ENCODE peak calls at places on chromosomes 5 and 9, in ten cellular contexts. U, F, Z, A, I, P, K, H, R and E are unnamed samples. For H3K4me1, the result is how much of the 10 kb centered on the place peaks cover.

GRCh38 chr5:64939772-64940510 is 171.2 kb downstream of the CWC27 start:
- DNase-seq in A (no peak), I (peak), F (no peak), K (peak), Z (no peak), R (no peak), U (peak), H (peak), P (peak), E (no peak)

GRCh38 chr9:134600836-134601638 is 40.6 kb upstream of the COL5A1 start:
- DNase-seq in Z (no peak), U (peak), K (no peak), A (no peak), R (no peak), F (no peak), H (no peak), I (no peak), P (no peak), E (no peak)

GRCh38 chr9:135817951-135818717 is 89.2 kb downstream of the CAMSAP1 start:
- DNase-seq in P (no peak), U (no peak), I (peak), F (no peak), Z (no peak), A (no peak), K (no peak), H (no peak), R (no peak), E (no peak)

GRCh38 chr5:130796902-130797301 is 368.2 kb downstream of the HINT1 start:
- DNase-seq in R (no peak), U (no peak), H (peak), I (no peak), K (no peak), P (no peak), F (no peak), Z (no peak), A (no peak), E (no peak)

GRCh38 chr9:36191290-36191645 is 547 bp downstream of the CLTA start:
- DNase-seq in H (peak), R (peak), A (peak), Z (peak), U (peak), K (peak), P (peak), I (no peak), F (no peak), E (no peak)

GRCh38 chr9:117354252-117354847 is 60.5 kb downstream of the ASTN2 start:
- DNase-seq in H (peak), P (no peak), U (no peak), A (no peak), F (no peak), Z (no peak), I (no peak), R (no peak), K (no peak), E (no peak)

GRCh38 chr9:97853844-97854695 is 1.0 kb downstream of the FOXE1 start:
- DNase-seq in H (peak), Z (peak), A (no peak), K (no peak), P (no peak), F (no peak), R (peak), I (no peak), U (no peak), E (no peak)

GRCh38 chr5:91641730-91642350 is 258.7 kb upstream of the ARRDC3 start:
- DNase-seq in A (no peak), I (no peak), F (no peak), Z (peak), R (no peak), U (no peak), P (no peak), K (no peak), H (peak), E (no peak)

GRCh38 chr9:120761011-120761410 is 32.2 kb downstream of the FBXW2 start:
- DNase-seq in R (no peak), F (no peak), Z (no peak), H (no peak), K (no peak), A (no peak), P (no peak), I (no peak), U (no peak), E (no peak)

GRCh38 chr5:14428302-14429081 is 153.1 kb upstream of the OTULINL start:
- DNase-seq in A (no peak), P (no peak), R (no peak), I (no peak), Z (no peak), H (peak), K (no peak), F (no peak), U (no peak), E (no peak)

GRCh38 chr5:40401281-40401680 is 278.4 kb upstream of the PTGER4 start:
- DNase-seq in P (no peak), K (no peak), I (no peak), R (no peak), F (no peak), U (no peak), A (no peak), H (no peak), Z (no peak), E (no peak)

GRCh38 chr9:73173526-73174411 is 22.1 kb downstream of the ANXA1 start:
- DNase-seq in I (no peak), A (no peak), H (no peak), U (no peak), F (no peak), Z (no peak), R (no peak), P (no peak), K (no peak), E (no peak)

GRCh38 chr5:12615141-12615820 is 711.0 kb upstream of the CTNND2 start:
- DNase-seq in P (no peak), F (no peak), I (no peak), Z (no peak), A (no peak), U (no peak), R (no peak), K (no peak), H (no peak), E (no peak)

GRCh38 chr9:132410642-132411041 is 631 bp downstream of the CFAP77 start:
- DNase-seq in K (no peak), Z (peak), H (no peak), A (no peak), R (peak), U (no peak), I (no peak), F (no peak), P (no peak), E (no peak)

GRCh38 chr5:176994460-176995121 is 12.0 kb downstream of the UIMC1 start:
- DNase-seq in H (peak), F (no peak), Z (no peak), K (peak), U (no peak), I (no peak), P (peak), A (peak), R (no peak), E (peak)

GRCh38 chr5:100840364-100840763 is 62.7 kb downstream of the ST8SIA4 start:
- DNase-seq in U (no peak), K (no peak), A (no peak), H (peak), Z (no peak), R (no peak), F (no peak), I (no peak), P (no peak), E (no peak)

GRCh38 chr5:110865400-110866094 is 126.7 kb downstream of the SLC25A46 start:
- DNase-seq in P (no peak), U (no peak), I (no peak), R (no peak), Z (no peak), H (peak), F (no peak), K (no peak), A (peak), E (no peak)

GRCh38 chr9:93134018-93134739 is at the start of gene NINJ1:
- DNase-seq in K (peak), H (peak), Z (peak), I (peak), R (peak), A (peak), P (peak), F (peak), U (peak), E (peak)

GRCh38 chr5:2738700-2739359 is 12.6 kb downstream of the IRX2 start:
- DNase-seq in U (no peak), Z (no peak), F (no peak), I (no peak), K (no peak), P (no peak), R (no peak), A (no peak), H (no peak), E (no peak)

GRCh38 chr5:124949862-124950261 is 203.4 kb upstream of the ZNF608 start:
- DNase-seq in F (no peak), R (no peak), I (no peak), Z (no peak), U (no peak), A (no peak), K (no peak), P (no peak), H (no peak), E (no peak)

GRCh38 chr5:158234323-158235158 is 375.6 kb upstream of the CLINT1 start:
- DNase-seq in F (no peak), I (no peak), K (no peak), P (no peak), R (no peak), U (no peak), H (peak), Z (peak), A (no peak), E (no peak)

GRCh38 chr5:33310471-33310870 is 130.3 kb upstream of the TARS1 start:
- DNase-seq in K (no peak), P (no peak), U (no peak), Z (no peak), F (no peak), R (no peak), A (no peak), I (no peak), H (no peak), E (no peak)

GRCh38 chr5:167870055-167870454 is 421.4 kb upstream of the WWC1 start:
- DNase-seq in R (no peak), K (no peak), A (no peak), U (no peak), Z (no peak), F (no peak), H (no peak), P (no peak), I (no peak), E (no peak)

GRCh38 chr9:34501889-34502425 is 20.8 kb downstream of the ENHO start:
- DNase-seq in I (no peak), Z (no peak), F (no peak), P (peak), A (no peak), R (no peak), U (peak), K (peak), H (peak), E (peak)

GRCh38 chr9:131712151-131712716 is 27.6 kb downstream of the RAPGEF1 start:
- DNase-seq in A (no peak), K (no peak), I (no peak), R (no peak), H (no peak), U (no peak), Z (no peak), P (no peak), F (no peak), E (no peak)

GRCh38 chr5:15995206-15996052 is 184.2 kb downstream of the MARCHF11 start:
- DNase-seq in U (no peak), P (no peak), Z (no peak), A (peak), H (peak), R (no peak), I (no peak), K (no peak), F (no peak), E (no peak)

GRCh38 chr5:7244977-7245376 is 151.0 kb upstream of the ADCY2 start:
- DNase-seq in Z (no peak), R (no peak), P (no peak), A (no peak), I (no peak), U (no peak), K (no peak), H (no peak), F (no peak), E (no peak)

DNA sequence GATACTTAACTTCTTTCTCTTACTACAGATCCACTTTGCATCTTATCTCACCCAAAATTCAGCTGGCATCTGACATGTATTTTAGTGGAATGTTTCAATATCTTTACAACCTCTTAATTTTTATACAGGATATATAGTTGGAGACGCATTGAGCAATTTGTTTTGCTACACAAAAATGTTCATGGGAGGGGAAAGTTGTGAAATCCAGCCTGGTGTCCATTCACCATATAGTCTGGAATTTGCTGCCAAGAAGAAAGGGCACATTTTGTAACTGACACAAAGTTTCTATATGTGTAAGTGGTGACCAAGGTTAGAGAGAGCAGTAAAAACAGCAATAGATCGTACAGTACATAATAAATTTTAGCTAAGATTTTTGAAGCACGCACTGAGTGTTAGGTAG is 14.0 kb upstream of the CHD1 start:
- DNase-seq in K (no peak), U (no peak), P (no peak), A (no peak), R (no peak), H (no peak), F (no peak), I (no peak), Z (no peak), E (no peak)
- H3K4me1 ChIP-seq in K (under half), U (under half), P (half or more), A (under half), R (under half), H (under half), F (under half), I (under half), Z (under half), E (under half)

GRCh38 chr9:33434317-33435105 is 12.9 kb downstream of the AQP3 start:
- DNase-seq in A (no peak), F (no peak), I (no peak), H (no peak), Z (no peak), R (no peak), K (no peak), U (no peak), P (no peak), E (no peak)
- H3K4me1 ChIP-seq in A (under half), F (under half), I (under half), H (under half), Z (under half), R (under half), K (under half), U (under half), P (under half), E (under half)

GRCh38 chr5:80161165-80161564 is 94.7 kb downstream of the SERINC5 start:
- DNase-seq in P (no peak), A (no peak), H (no peak), F (no peak), K (no peak), I (no peak), Z (no peak), U (no peak), R (no peak), E (no peak)

GRCh38 chr5:80170117-80170535 is 85.7 kb downstream of the SERINC5 start:
- DNase-seq in I (no peak), K (no peak), Z (no peak), H (no peak), F (no peak), A (peak), P (no peak), U (no peak), R (no peak), E (no peak)

GRCh38 chr5:80168388-80169028 is 87.3 kb downstream of the SERINC5 start:
- DNase-seq in I (no peak), U (no peak), A (no peak), K (no peak), R (no peak), Z (no peak), P (no peak), H (no peak), F (no peak), E (no peak)

GRCh38 chr5:80164799-80165198 is 91.0 kb downstream of the SERINC5 start:
- DNase-seq in P (no peak), K (no peak), I (no peak), Z (no peak), R (no peak), H (no peak), U (no peak), A (no peak), F (no peak), E (no peak)

DNA sequence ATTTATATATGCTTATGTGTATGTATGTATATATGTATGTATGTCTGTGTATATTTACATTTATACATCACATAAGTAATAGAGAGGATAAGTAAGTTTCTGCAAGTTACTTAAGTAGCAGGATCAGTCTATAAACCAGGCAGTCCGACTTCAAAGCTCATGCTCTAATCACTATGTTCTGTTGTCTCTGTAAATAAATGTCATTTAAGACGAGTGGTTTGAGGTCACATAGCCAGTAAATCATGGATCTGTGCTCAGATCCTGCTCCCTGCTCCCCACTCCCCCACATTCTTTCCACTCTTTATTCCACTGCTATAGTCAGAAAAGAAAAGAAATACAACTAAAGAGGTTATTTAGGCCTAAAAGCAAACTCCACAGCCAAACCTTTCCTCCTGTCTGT is 90.4 kb downstream of the SERINC5 start:
- DNase-seq in Z (no peak), A (no peak), U (no peak), K (no peak), P (no peak), R (no peak), H (no peak), F (no peak), I (no peak), E (no peak)
- H3K4me1 ChIP-seq in Z (under half), A (under half), U (under half), K (under half), P (under half), R (under half), H (under half), F (under half), I (under half), E (under half)

GRCh38 chr5:148807845-148808244 is 18.6 kb upstream of the ADRB2 start:
- DNase-seq in H (no peak), R (no peak), I (no peak), U (no peak), A (peak), P (no peak), F (no peak), K (peak), Z (no peak), E (peak)

GRCh38 chr5:148806520-148806931 is 19.9 kb upstream of the ADRB2 start:
- DNase-seq in H (no peak), R (no peak), I (no peak), K (no peak), F (no peak), A (no peak), U (no peak), P (no peak), Z (no peak), E (no peak)

GRCh38 chr5:148809781-148810524 is 16.5 kb upstream of the ADRB2 start:
- DNase-seq in U (no peak), H (no peak), A (no peak), Z (no peak), P (no peak), I (no peak), F (no peak), K (no peak), R (no peak), E (no peak)

GRCh38 chr5:148810821-148811220 is 15.6 kb upstream of the ADRB2 start:
- DNase-seq in K (no peak), F (no peak), A (no peak), R (no peak), Z (peak), H (no peak), U (no peak), P (no peak), I (no peak), E (no peak)

DNA sequence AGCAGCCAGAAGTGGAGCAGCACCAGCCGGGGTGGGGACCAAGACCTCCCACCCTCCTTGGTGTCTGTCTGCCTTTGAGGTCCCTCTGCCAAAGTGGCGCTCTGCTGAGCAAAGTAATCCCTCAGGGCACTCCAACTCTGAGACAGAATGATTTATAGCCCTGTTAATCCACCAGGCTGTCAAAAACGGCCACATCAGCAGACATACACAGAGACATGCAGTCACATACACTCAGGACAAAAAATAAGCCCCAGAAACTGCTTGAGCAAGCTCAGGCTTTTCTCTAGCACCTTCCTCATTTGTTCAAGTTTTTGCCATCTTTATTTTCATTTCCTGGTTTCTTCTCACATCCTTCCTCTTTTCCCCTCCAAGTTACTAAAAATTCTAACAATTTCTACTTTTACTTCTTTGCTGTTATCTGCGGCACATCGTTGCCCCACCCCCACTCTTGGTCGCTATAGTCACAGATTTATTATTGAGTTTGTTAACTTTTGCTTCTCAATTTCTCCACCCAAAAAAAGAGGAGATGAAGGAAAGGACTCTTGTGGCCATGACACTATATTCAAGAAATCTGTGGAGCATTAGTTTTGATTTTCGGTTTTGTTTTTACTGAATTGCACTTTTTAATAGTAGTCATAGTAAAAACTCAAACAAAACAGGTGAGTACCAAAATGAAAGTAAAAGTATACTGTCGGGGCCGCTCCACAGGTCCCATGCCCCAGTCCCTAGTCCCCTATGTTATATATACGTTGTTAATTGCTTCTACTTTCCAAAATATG is 17.4 kb upstream of the ADRB2 start:
- DNase-seq in I (no peak), R (peak), U (no peak), F (no peak), H (no peak), P (peak), K (peak), Z (peak), A (peak), E (no peak)
- H3K4me1 ChIP-seq in I (under half), R (under half), U (under half), F (under half), H (under half), P (half or more), K (under half), Z (under half), A (half or more), E (under half)

GRCh38 chr5:83991566-83992224 is 271.0 kb upstream of the HAPLN1 start:
- DNase-seq in P (no peak), U (no peak), F (no peak), A (no peak), R (no peak), Z (no peak), K (no peak), H (no peak), I (no peak), E (no peak)
- H3K4me1 ChIP-seq in P (under half), U (under half), F (under half), A (under half), R (under half), Z (under half), K (under half), H (under half), I (under half), E (under half)

GRCh38 chr5:172830876-172831662 is 3.0 kb upstream of the ERGIC1 start:
- DNase-seq in I (no peak), A (no peak), U (no peak), R (no peak), F (no peak), P (no peak), K (no peak), Z (no peak), H (no peak), E (no peak)
- H3K4me1 ChIP-seq in I (under half), A (under half), U (under half), R (under half), F (under half), P (under half), K (under half), Z (under half), H (under half), E (under half)

GRCh38 chr5:95816803-95817202 is 5.7 kb downstream of the GLRX start:
- DNase-seq in F (no peak), P (no peak), U (no peak), A (no peak), H (no peak), R (no peak), I (no peak), K (no peak), Z (no peak), E (no peak)
- H3K4me1 ChIP-seq in F (half or more), P (half or more), U (under half), A (under half), H (under half), R (half or more), I (under half), K (under half), Z (half or more), E (under half)

GRCh38 chr9:21552244-21552825 is 70.2 kb upstream of the IFNE start:
- DNase-seq in I (no peak), A (no peak), H (peak), U (no peak), F (no peak), R (no peak), K (no peak), Z (no peak), P (no peak), E (no peak)

GRCh38 chr9:21551401-21551800 is 69.3 kb upstream of the IFNE start:
- DNase-seq in A (no peak), I (no peak), Z (no peak), K (no peak), H (no peak), F (no peak), U (no peak), R (no peak), P (no peak), E (no peak)

GRCh38 chr9:21549890-21550289 is 67.8 kb upstream of the IFNE start:
- DNase-seq in F (no peak), I (no peak), P (no peak), U (no peak), A (no peak), H (no peak), Z (no peak), R (no peak), K (no peak), E (no peak)

GRCh38 chr9:21549251-21549765 is 67.2 kb upstream of the IFNE start:
- DNase-seq in Z (no peak), U (no peak), P (no peak), I (no peak), H (no peak), K (peak), F (no peak), A (no peak), R (no peak), E (no peak)

GRCh38 chr9:21550392-21550791 is 68.3 kb upstream of the IFNE start:
- DNase-seq in F (no peak), K (no peak), R (no peak), A (no peak), I (no peak), U (no peak), H (no peak), P (no peak), Z (no peak), E (no peak)
- H3K4me1 ChIP-seq in F (under half), K (under half), R (under half), A (under half), I (under half), U (under half), H (under half), P (under half), Z (under half), E (under half)